ENCODE peak calls at places on chromosomes 2 and 18, in six cellular contexts. N is NCI-H460; B is stimulated activated CD8-positive, alpha-beta memory T cell treated with anti-CD3 and anti-CD28 coated beads, Interleukin-4, amount 100 ng/mL, for 1 hour; Q is T follicular helper cell; P is hypothalamus; W is spleen. Y is an unnamed sample.
A peak's percentile ranks its signal among the peaks of the same experiment; 100 is the strongest.

GRCh38 chr2:19580264-19580663 is 221.8 kb upstream of the OSR1 start:
- DNase-seq in B (no peak), N (no peak), P (no peak), W (no peak), Q (no peak), Y (no peak)

GRCh38 chr2:113762377-113763118 is 6.1 kb upstream of the SLC35F5 start:
- DNase-seq in W (no peak), P (no peak), N (no peak), Q (no peak), B (no peak), Y (no peak)

GRCh38 chr2:126663184-126663963 is 7.4 kb downstream of the GYPC start:
- DNase-seq in Q (no peak), P (no peak), N (no peak), B (no peak), W (no peak), Y (no peak)

GRCh38 chr18:49878015-49878414 is 64.7 kb upstream of the ACAA2 start:
- DNase-seq in P (no peak), W (no peak), N (no peak), Q (no peak), B (no peak), Y (no peak)

GRCh38 chr18:67517224-67517765 is 775 bp upstream of the DSEL start:
- DNase-seq in P (no peak), B (no peak), N (no peak), W (no peak), Q (no peak), Y (no peak)

GRCh38 chr18:51211552-51211951 is 14.1 kb upstream of the MEX3C start:
- DNase-seq in P (no peak), Q (no peak), B (peak; percentile 6), W (no peak), N (peak; percentile 72), Y (peak; percentile 18)

GRCh38 chr2:190717306-190717705 is 68.4 kb downstream of the NAB1 start:
- DNase-seq in N (no peak), W (no peak), B (no peak), Q (no peak), P (no peak), Y (no peak)

GRCh38 chr18:48408727-48409590 is at the start of gene ZBTB7C:
- DNase-seq in N (no peak), W (peak; percentile 78), B (no peak), P (peak; percentile 29), Q (no peak), Y (no peak)

GRCh38 chr2:9941196-9941995 is 10.1 kb upstream of the GRHL1 start:
- DNase-seq in Q (no peak), W (no peak), B (no peak), P (no peak), N (no peak), Y (no peak)

GRCh38 chr18:31400191-31400590 is 23.6 kb downstream of the DSG4 start:
- DNase-seq in N (no peak), P (no peak), W (no peak), B (no peak), Q (no peak), Y (no peak)

GRCh38 chr18:23943903-23944624 is 70.5 kb upstream of the TTC39C start:
- DNase-seq in B (no peak), Q (no peak), P (no peak), N (peak; percentile 12), W (no peak), Y (no peak)

GRCh38 chr2:55252830-55253229 is 16.2 kb downstream of the MTIF2 start:
- DNase-seq in P (no peak), B (no peak), Q (no peak), W (no peak), N (no peak), Y (no peak)

GRCh38 chr2:72330673-72331072 is 183.0 kb upstream of the CYP26B1 start:
- DNase-seq in P (no peak), B (no peak), Q (no peak), N (no peak), W (no peak), Y (no peak)

GRCh38 chr2:40321822-40322221 is 130.1 kb downstream of the SLC8A1 start:
- DNase-seq in Q (no peak), P (no peak), B (no peak), N (no peak), W (no peak), Y (no peak)

GRCh38 chr18:22145160-22145559 is 24.2 kb upstream of the GATA6 start:
- DNase-seq in N (no peak), Q (no peak), W (no peak), P (no peak), B (no peak), Y (no peak)

GRCh38 chr2:180222642-180223041 is 215.5 kb upstream of the CWC22 start:
- DNase-seq in Q (no peak), P (no peak), B (no peak), W (no peak), N (no peak), Y (no peak)

GRCh38 chr2:9311488-9311887 is 104.9 kb downstream of the ASAP2 start:
- DNase-seq in N (no peak), Q (no peak), B (no peak), P (no peak), W (no peak), Y (no peak)

GRCh38 chr2:178584666-178585065 is 104.4 kb downstream of the PLEKHA3 start:
- DNase-seq in Q (no peak), W (no peak), P (no peak), N (no peak), B (no peak), Y (no peak)

GRCh38 chr2:46845542-46846453 is 69.8 kb downstream of the MCFD2 start:
- DNase-seq in P (no peak), W (no peak), Q (no peak), N (no peak), B (no peak), Y (no peak)

GRCh38 chr18:57649536-57650495 is 28.2 kb upstream of the NARS1 start:
- DNase-seq in W (no peak), Q (no peak), B (no peak), N (no peak), P (no peak), Y (no peak)

GRCh38 chr18:77065221-77065981 is 67.2 kb downstream of the MBP start:
- DNase-seq in W (peak; percentile 87), N (peak; percentile 72), B (no peak), P (no peak), Q (no peak), Y (no peak)

GRCh38 chr2:10721344-10722251 is at the start of gene ATP6V1C2:
- DNase-seq in W (peak; percentile 80), N (peak; percentile 12), P (no peak), Q (no peak), B (no peak), Y (no peak)

GRCh38 chr2:12884713-12885282 is 168.1 kb downstream of the TRIB2 start:
- DNase-seq in B (no peak), Q (no peak), P (no peak), W (no peak), N (no peak), Y (no peak)

GRCh38 chr2:209771474-209772292 is at the start of gene UNC80:
- DNase-seq in P (peak; percentile 64), Q (no peak), N (peak; percentile 56), W (peak; percentile 77), B (no peak), Y (no peak)

GRCh38 chr18:2697184-2697583 is 41.7 kb downstream of the SMCHD1 start:
- DNase-seq in W (no peak), P (no peak), B (no peak), Q (no peak), N (no peak), Y (no peak)

GRCh38 chr18:5297582-5297981 is 2.1 kb upstream of the ZBTB14 start:
- DNase-seq in P (no peak), B (no peak), N (no peak), W (no peak), Q (no peak), Y (no peak)

GRCh38 chr2:40218679-40219078 is 233.2 kb downstream of the SLC8A1 start:
- DNase-seq in B (no peak), P (no peak), Q (no peak), W (no peak), N (no peak), Y (no peak)